ENCODE peak calls at places on chromosomes 2 and 18, in six cellular contexts. J is K562, R is IMR-90, S is GM12878, X is H1, B is HepG2. M is an unnamed sample.

GRCh38 chr2:119249855-119250775 is 26.5 kb downstream of the STEAP3 start:
- DNase-seq in J (no peak), R (no peak), S (no peak), X (no peak), B (no peak), M (no peak)

GRCh38 chr18:2982452-2983172 is 30.3 kb downstream of the LPIN2 start:
- DNase-seq in J (no peak), R (no peak), S (no peak), X (no peak), B (peak; percentile 68), M (no peak)

GRCh38 chr2:222052934-222053367 is 245.8 kb downstream of the PAX3 start:
- DNase-seq in J (no peak), R (no peak), S (no peak), X (peak; percentile 82), B (no peak), M (peak; percentile 22)

GRCh38 chr2:109419960-109420370 is 193.8 kb downstream of the SEPTIN10 start:
- DNase-seq in J (no peak), R (peak; percentile 83), S (no peak), X (no peak), B (no peak), M (no peak)

GRCh38 chr18:35836932-35837331 is 135.5 kb upstream of the RMP24 start:
- DNase-seq in J (no peak), R (no peak), S (no peak), X (no peak), B (no peak), M (no peak)

GRCh38 chr2:99615247-99615771 is 125.5 kb upstream of the REV1 start:
- DNase-seq in J (peak; percentile 28), R (no peak), S (no peak), X (peak; percentile 53), B (peak; percentile 33), M (peak; percentile 21)

GRCh38 chr18:34299828-34300227 is 75.1 kb upstream of the NOL4 start:
- DNase-seq in J (no peak), R (no peak), S (no peak), X (no peak), B (no peak), M (no peak)

GRCh38 chr2:63537306-63537705 is 51.0 kb downstream of the WDPCP start:
- DNase-seq in J (no peak), R (peak; percentile 30), S (no peak), X (no peak), B (no peak), M (no peak)

GRCh38 chr2:12501469-12502147 is 215.1 kb upstream of the TRIB2 start:
- DNase-seq in J (no peak), R (peak; percentile 32), S (peak; percentile 76), X (no peak), B (no peak), M (no peak)

GRCh38 chr2:12498286-12498685 is 218.4 kb upstream of the TRIB2 start:
- DNase-seq in J (no peak), R (no peak), S (no peak), X (no peak), B (no peak), M (no peak)

GRCh38 chr2:12495247-12495868 is 221.4 kb upstream of the TRIB2 start:
- DNase-seq in J (no peak), R (no peak), S (no peak), X (no peak), B (no peak), M (no peak)

GRCh38 chr2:12500899-12501298 is 215.8 kb upstream of the TRIB2 start:
- DNase-seq in J (no peak), R (no peak), S (no peak), X (no peak), B (no peak), M (no peak)

GRCh38 chr2:12498703-12499102 is 218.0 kb upstream of the TRIB2 start:
- DNase-seq in J (peak; percentile 26), R (peak; percentile 74), S (no peak), X (no peak), B (no peak), M (no peak)
- TF ChIP-seq RAD21 in J (no peak), R (no peak), S (no peak), X (no peak), B (no peak), M (no peak)

DNA sequence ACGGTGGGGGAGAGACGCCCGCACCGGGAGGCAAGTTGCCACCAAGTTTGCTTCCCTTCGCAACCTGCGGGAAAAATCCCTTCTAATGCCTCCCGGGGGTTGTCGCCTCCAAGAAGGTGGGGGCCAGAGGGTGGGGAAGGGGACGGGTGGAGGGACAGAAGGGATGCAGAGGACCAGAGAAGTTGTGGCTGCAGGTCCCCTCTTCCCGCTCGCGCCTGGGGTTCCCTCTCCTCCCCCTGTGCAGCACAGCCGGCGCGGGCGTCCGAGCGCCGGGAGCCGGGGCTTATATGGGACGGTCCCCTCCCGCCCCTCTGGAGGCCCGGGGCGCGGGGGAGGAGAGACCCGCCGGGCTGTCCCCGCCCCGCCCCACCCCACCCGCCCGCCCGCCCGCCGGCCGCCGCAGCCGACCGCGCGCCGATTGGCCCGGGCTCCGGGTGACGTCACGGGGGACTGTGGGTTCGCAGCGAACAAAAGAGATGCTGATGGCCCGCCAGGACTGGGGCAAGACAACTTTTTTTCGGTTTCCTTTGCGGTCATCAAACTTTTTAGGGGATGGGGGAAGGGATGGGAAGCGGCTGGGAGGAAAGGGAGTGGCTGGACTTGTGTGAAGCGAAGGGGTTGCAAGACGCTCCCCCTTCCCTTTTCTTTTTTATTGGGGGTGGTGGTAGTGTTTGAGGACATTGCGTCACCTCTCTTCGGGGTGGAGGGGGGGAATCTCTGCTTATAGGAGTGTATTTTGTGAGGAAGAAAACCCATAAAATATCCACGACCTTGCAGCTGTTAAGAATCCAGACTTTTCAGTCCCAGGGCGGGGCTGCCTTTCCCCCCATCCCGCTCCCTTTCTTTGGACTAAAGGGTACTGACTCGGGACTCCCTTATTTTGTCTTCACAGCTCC is at the start of gene FN1:
- DNase-seq in J (peak; percentile 82), R (peak; percentile 98), S (no peak), X (peak; percentile 91), B (peak; percentile 91), M (peak; percentile 10)
- TF ChIP-seq POLR2A in J (no peak), R (peak; percentile 99), S (no peak), X (no peak), B (peak; percentile 99), M (no peak)

GRCh38 chr2:199818754-199819153 is 32.2 kb downstream of the FTCDNL1 start:
- DNase-seq in J (no peak), R (no peak), S (no peak), X (no peak), B (no peak), M (no peak)
- H2AFZ ChIP-seq in J (no peak overlapping the region), R (no peak overlapping the region), S (no peak overlapping the region), X (no peak overlapping the region), B (no peak overlapping the region), M (no peak overlapping the region)

GRCh38 chr2:150485114-150485870 is 2.2 kb downstream of the RND3 start:
- DNase-seq in J (no peak), R (peak; percentile 53), S (no peak), X (peak; percentile 77), B (peak; percentile 30), M (no peak)
- TF ChIP-seq RAD21 in J (no peak), R (peak; percentile 12), S (no peak), X (peak; percentile 52), B (no peak), M (no peak)

GRCh38 chr2:205614965-205615364 is 67.3 kb upstream of the NRP2 start:
- DNase-seq in J (no peak), R (no peak), S (no peak), X (no peak), B (no peak), M (no peak)
- TF ChIP-seq POLR2A in J (no peak), R (no peak), S (no peak), X (no peak), B (no peak), M (no peak)

GRCh38 chr18:8703181-8703638 is 2.1 kb upstream of the MTCL1 start:
- DNase-seq in J (no peak), R (no peak), S (no peak), X (no peak), B (no peak), M (no peak)

GRCh38 chr18:8704361-8705279 is 736 bp upstream of the MTCL1 start:
- DNase-seq in J (peak; percentile 99), R (peak; percentile 88), S (no peak), X (peak; percentile 88), B (peak; percentile 60), M (peak; percentile 49)

GRCh38 chr18:8702668-8703067 is 2.7 kb upstream of the MTCL1 start:
- DNase-seq in J (no peak), R (no peak), S (no peak), X (no peak), B (no peak), M (no peak)

GRCh38 chr18:8705280-8705940 is at the start of gene MTCL1:
- DNase-seq in J (no peak), R (no peak), S (no peak), X (peak; percentile 70), B (no peak), M (no peak)

DNA sequence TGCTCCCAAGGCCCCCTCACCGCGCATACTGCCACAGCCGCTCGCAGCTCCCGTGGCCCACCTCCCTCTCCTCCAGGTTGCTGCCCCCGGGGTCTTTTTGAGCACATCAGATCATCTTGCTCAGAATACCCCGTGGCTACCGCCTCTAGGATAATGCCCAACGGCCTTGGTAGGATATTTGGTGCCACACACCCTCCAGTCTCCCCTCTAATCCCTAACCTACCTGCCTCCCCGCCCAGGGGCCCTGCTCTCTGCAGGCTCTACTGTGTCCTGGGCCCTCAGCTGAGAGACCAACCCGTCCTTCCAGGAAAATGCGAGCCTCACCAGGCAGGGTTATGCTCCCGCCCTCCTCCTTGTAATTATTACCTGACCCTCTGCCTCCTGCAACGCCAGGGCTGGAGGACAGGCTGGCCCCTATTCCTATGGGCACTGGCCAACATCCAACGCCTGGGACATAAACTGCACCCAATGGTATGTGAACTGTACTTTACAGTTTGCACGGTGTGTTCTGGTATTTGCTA is 1.5 kb upstream of the MTCL1 start:
- DNase-seq in J (no peak), R (no peak), S (no peak), X (no peak), B (peak; percentile 32), M (no peak)
- H2AFZ ChIP-seq in J (peak overlapping the region; percentile 22), R (peak overlapping the region; percentile 97), S (no peak overlapping the region), X (no peak overlapping the region), B (no peak overlapping the region), M (no peak overlapping the region)

DNA sequence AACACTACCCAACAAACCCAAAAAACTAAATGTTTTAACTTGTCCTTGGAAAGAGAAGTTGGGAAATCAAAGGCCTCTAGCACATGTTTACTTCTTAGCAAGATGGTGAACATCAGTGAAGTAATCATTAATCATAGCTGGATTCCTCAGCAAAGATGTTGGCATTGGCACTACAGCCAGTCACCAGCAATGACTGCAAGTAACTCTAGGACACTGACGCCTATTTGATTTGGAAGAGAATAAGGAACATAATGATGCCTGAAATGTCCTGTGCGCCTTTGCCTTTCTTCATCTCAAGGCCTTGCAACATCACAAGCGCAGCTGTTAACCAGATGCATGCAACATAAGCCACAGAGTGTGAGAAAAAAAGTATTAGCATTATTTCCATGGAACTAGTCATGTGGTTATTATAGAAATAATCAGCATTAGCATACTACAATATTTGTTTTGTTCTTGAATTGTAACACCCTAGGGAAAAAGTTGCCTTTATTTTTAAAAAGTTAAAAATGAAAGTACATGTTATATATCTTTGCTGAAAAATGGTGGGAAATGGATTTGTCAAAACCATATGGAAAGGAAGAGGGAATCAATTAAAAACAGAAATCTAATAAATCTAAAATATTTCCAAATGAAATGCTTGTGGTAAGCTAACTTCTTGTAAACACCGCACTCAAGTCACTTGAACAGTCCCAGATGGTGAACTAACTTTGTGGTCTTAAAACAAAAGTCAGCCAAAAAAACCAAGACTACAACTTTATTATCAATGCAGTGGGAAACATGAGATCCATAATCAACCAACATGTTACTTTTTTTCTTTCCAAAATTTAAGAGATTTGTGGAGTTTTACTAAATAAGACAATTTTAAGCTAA is 55.6 kb downstream of the THADA start:
- DNase-seq in J (no peak), R (peak; percentile 92), S (no peak), X (no peak), B (no peak), M (no peak)
- TF ChIP-seq RAD21 in J (no peak), R (no peak), S (no peak), X (no peak), B (no peak), M (no peak)

M was measured in HCT116.